ENCODE peak calls at places on chromosome 20, in eight cellular contexts. G is CD8-positive, alpha-beta memory T cell; E is MM.1S; V is PC-9; I is thoracic aorta; Y is tibial nerve; R is CD8-positive, alpha-beta T cell; T is lower lobe of right lung. J is an unnamed sample.

GRCh38 chr20:46833360-46833759 is 61.3 kb upstream of the EYA2 start:
- DNase-seq in G (no peak), E (no peak), V (no peak), I (no peak), Y (no peak), R (no peak), T (no peak), J (no peak)

GRCh38 chr20:59603727-59604608 is at the start of gene PHACTR3:
- DNase-seq in G (no peak), E (no peak), V (no peak), I (no peak), Y (no peak), R (no peak), T (no peak), J (no peak)

GRCh38 chr20:48387675-48388074 is 440.1 kb downstream of the PREX1 start:
- DNase-seq in G (no peak), E (no peak), V (no peak), I (no peak), Y (no peak), R (no peak), T (no peak), J (no peak)

GRCh38 chr20:6473197-6473596 is 294.3 kb upstream of the BMP2 start:
- DNase-seq in G (no peak), E (no peak), V (peak; percentile 42), I (no peak), Y (no peak), R (no peak), T (no peak), J (no peak)

GRCh38 chr20:59499863-59500262 is 104.5 kb upstream of the PHACTR3 start:
- DNase-seq in G (no peak), E (no peak), V (no peak), I (no peak), Y (no peak), R (no peak), T (no peak), J (no peak)

GRCh38 chr20:36852187-36852586 is 23.8 kb upstream of the TLDC2 start:
- DNase-seq in G (no peak), E (no peak), V (no peak), I (no peak), Y (no peak), R (no peak), T (no peak), J (no peak)

GRCh38 chr20:33187491-33187890 is 19.5 kb downstream of the BPIFA2 start:
- DNase-seq in G (no peak), E (no peak), V (no peak), I (no peak), Y (no peak), R (no peak), T (no peak), J (no peak)

GRCh38 chr20:47124235-47124717 is 229.6 kb downstream of the EYA2 start:
- DNase-seq in G (no peak), E (no peak), V (no peak), I (no peak), Y (no peak), R (no peak), T (no peak), J (peak; percentile 56)

GRCh38 chr20:46119547-46119946 is 1.4 kb downstream of the CD40 start:
- DNase-seq in G (no peak), E (no peak), V (no peak), I (no peak), Y (no peak), R (no peak), T (no peak), J (no peak)

GRCh38 chr20:50067461-50067860 is 45.5 kb downstream of the UBE2V1 start:
- DNase-seq in G (no peak), E (no peak), V (no peak), I (no peak), Y (no peak), R (no peak), T (no peak), J (no peak)

GRCh38 chr20:17758010-17758409 is 58.2 kb downstream of the BANF2 start:
- DNase-seq in G (no peak), E (no peak), V (no peak), I (no peak), Y (no peak), R (no peak), T (no peak), J (no peak)

GRCh38 chr20:35171753-35172433 is at the start of gene PROCR:
- DNase-seq in G (no peak), E (no peak), V (peak; percentile 68), I (peak; percentile 62), Y (peak; percentile 74), R (peak; percentile 5), T (peak; percentile 82), J (peak; percentile 86)

GRCh38 chr20:1300083-1300840 is 28.7 kb downstream of the SDCBP2 start:
- DNase-seq in G (no peak), E (no peak), V (no peak), I (no peak), Y (no peak), R (no peak), T (no peak), J (no peak)

GRCh38 chr20:1894951-1895673 is at the start of gene SIRPA:
- DNase-seq in G (no peak), E (peak; percentile 31), V (no peak), I (peak; percentile 42), Y (no peak), R (no peak), T (peak; percentile 58), J (no peak)

GRCh38 chr20:34311118-34312023 is 8.2 kb upstream of the AHCY start:
- DNase-seq in G (no peak), E (no peak), V (no peak), I (no peak), Y (no peak), R (no peak), T (no peak), J (no peak)

GRCh38 chr20:34559311-34560140 is 1.0 kb downstream of the MAP1LC3A start:
- DNase-seq in G (peak; percentile 22), E (no peak), V (no peak), I (no peak), Y (no peak), R (no peak), T (no peak), J (no peak)

GRCh38 chr20:12098411-12098810 is 180.7 kb downstream of the BTBD3 start:
- DNase-seq in G (no peak), E (no peak), V (no peak), I (no peak), Y (no peak), R (no peak), T (no peak), J (no peak)

GRCh38 chr20:63472159-63472811 is at the start of gene KCNQ2:
- DNase-seq in G (no peak), E (no peak), V (no peak), I (no peak), Y (no peak), R (no peak), T (no peak), J (no peak)
- H3K4me3 ChIP-seq in G (no peak within 1 kb of the TSS), E (no peak within 1 kb of the TSS), V (no peak within 1 kb of the TSS), I (peak within 1 kb of the TSS; percentile 11), Y (no peak within 1 kb of the TSS), R (no peak within 1 kb of the TSS), T (peak within 1 kb of the TSS; percentile 28), J (peak within 1 kb of the TSS; percentile 55)

GRCh38 chr20:54469293-54469692 is 6.1 kb upstream of the DOK5 start:
- DNase-seq in G (no peak), E (no peak), V (no peak), I (no peak), Y (no peak), R (no peak), T (no peak), J (no peak)
- H3K4me1 ChIP-seq in G (no peaks in the 10 kb centered on the region), E (no peaks in the 10 kb centered on the region), V (no peaks in the 10 kb centered on the region), I (no peaks in the 10 kb centered on the region), Y (no peaks in the 10 kb centered on the region), R (no peaks in the 10 kb centered on the region), T (no peaks in the 10 kb centered on the region), J (no peaks in the 10 kb centered on the region)

GRCh38 chr20:51456511-51457280 is 85.8 kb downstream of the NFATC2 start:
- DNase-seq in G (no peak), E (no peak), V (peak; percentile 93), I (peak; percentile 78), Y (peak; percentile 97), R (no peak), T (peak; percentile 92), J (peak; percentile 95)
- H3K4me3 ChIP-seq in G (no peak overlapping the region), E (no peak overlapping the region), V (peak overlapping the region; percentile 51), I (peak overlapping the region; percentile 48), Y (no peak overlapping the region), R (no peak overlapping the region), T (peak overlapping the region; percentile 37), J (no peak overlapping the region)

GRCh38 chr20:42986143-42986773 is 203.4 kb downstream of the PTPRT start:
- DNase-seq in G (no peak), E (no peak), V (no peak), I (no peak), Y (no peak), R (no peak), T (no peak), J (no peak)
- H3K4me1 ChIP-seq in G (no peaks in the 10 kb centered on the region), E (no peaks in the 10 kb centered on the region), V (no peaks in the 10 kb centered on the region), I (no peaks in the 10 kb centered on the region), Y (no peaks in the 10 kb centered on the region), R (no peaks in the 10 kb centered on the region), T (no peaks in the 10 kb centered on the region), J (no peaks in the 10 kb centered on the region)

DNA sequence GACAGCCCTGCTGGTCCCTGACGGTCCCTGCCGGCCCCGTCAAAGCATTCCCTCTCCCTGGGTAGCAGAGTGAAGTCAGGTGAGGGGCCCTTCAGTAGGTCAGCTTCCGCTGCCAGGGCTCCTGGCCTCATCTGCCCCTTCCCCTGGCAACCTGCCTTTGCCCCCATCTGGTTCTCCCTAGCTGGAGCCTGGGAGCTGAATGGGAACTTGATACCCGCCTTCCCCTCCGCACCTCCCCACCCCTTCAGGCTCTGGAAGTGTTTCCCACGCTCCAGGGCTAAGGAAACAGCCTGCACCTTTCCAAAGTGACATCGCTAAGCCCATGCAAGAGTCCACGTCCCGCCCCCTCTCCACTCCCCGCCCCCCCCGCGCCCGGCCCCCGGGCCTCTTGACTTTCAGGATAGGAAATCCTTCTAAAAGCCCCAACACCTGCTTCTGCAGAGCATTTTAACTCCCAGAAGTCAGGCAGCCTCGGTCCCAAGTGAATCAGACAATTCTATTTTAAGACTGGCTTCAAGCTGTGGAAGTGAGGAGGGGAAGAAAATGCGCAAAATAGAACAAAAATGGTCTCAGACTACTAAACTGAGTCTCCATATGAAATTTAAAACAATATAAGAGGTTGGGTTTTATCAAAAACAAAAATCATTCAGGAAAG is 53.4 kb downstream of the ISM1 start:
- DNase-seq in G (no peak), E (no peak), V (no peak), I (no peak), Y (no peak), R (no peak), T (no peak), J (no peak)
- H3K4me3 ChIP-seq in G (no peak overlapping the region), E (no peak overlapping the region), V (no peak overlapping the region), I (peak overlapping the region; percentile 37), Y (no peak overlapping the region), R (no peak overlapping the region), T (no peak overlapping the region), J (no peak overlapping the region)